ENCODE peak calls at places on chromosome 12, in seven cellular contexts. U is left ventricle myocardium inferior, F is lower leg skin, D is GM20000, I is tibial artery, K is omental fat pad, R is neural crest cell. N is an unnamed sample.
A peak's percentile ranks its signal among the peaks of the same experiment; 100 is the strongest.

GRCh38 chr12:99822273-99822672 is 162.5 kb downstream of the ANKS1B start:
- DNase-seq in U (no peak), F (no peak), D (no peak), I (no peak), K (no peak), R (no peak), N (no peak)

GRCh38 chr12:123902821-123903220 is 69.8 kb downstream of the CCDC92 start:
- DNase-seq in U (no peak), F (no peak), D (no peak), I (no peak), K (no peak), R (no peak), N (no peak)

GRCh38 chr12:1457901-1458300 is 136.5 kb downstream of the FBXL14 start:
- DNase-seq in U (no peak), F (no peak), D (no peak), I (peak; percentile 86), K (no peak), R (no peak), N (no peak)

GRCh38 chr12:124233041-124233836 is 61.7 kb upstream of the RFLNA start:
- DNase-seq in U (no peak), F (no peak), D (no peak), I (no peak), K (no peak), R (no peak), N (no peak)

GRCh38 chr12:92753976-92754885 is 51.4 kb downstream of the PLEKHG7 start:
- DNase-seq in U (no peak), F (no peak), D (no peak), I (no peak), K (no peak), R (no peak), N (no peak)

GRCh38 chr12:12018454-12018853 is 52.3 kb upstream of the BCL2L14 start:
- DNase-seq in U (no peak), F (no peak), D (no peak), I (no peak), K (no peak), R (no peak), N (peak; percentile 60)

GRCh38 chr12:52243264-52243773 is 10.3 kb downstream of the KRT7 start:
- DNase-seq in U (no peak), F (peak; percentile 84), D (peak; percentile 15), I (peak; percentile 51), K (no peak), R (no peak), N (no peak)

GRCh38 chr12:102917026-102917787 is at the start of gene PAH:
- DNase-seq in U (no peak), F (peak; percentile 82), D (peak; percentile 22), I (no peak), K (no peak), R (no peak), N (no peak)

GRCh38 chr12:52217223-52217622 is 15.8 kb upstream of the KRT7 start:
- DNase-seq in U (peak; percentile 65), F (peak; percentile 94), D (no peak), I (peak; percentile 75), K (no peak), R (no peak), N (no peak)

GRCh38 chr12:12804011-12804410 is 9.1 kb upstream of the DDX47 start:
- DNase-seq in U (no peak), F (no peak), D (no peak), I (no peak), K (no peak), R (no peak), N (no peak)

GRCh38 chr12:6777386-6777785 is 5.1 kb downstream of the LAG3 start:
- DNase-seq in U (no peak), F (no peak), D (no peak), I (no peak), K (no peak), R (no peak), N (no peak)

GRCh38 chr12:124862768-124863408 is 776 bp downstream of the SCARB1 start:
- DNase-seq in U (no peak), F (no peak), D (peak; percentile 63), I (no peak), K (no peak), R (no peak), N (no peak)

GRCh38 chr12:30026621-30027234 is 243.0 kb upstream of the TMTC1 start:
- DNase-seq in U (no peak), F (no peak), D (no peak), I (no peak), K (no peak), R (no peak), N (no peak)

GRCh38 chr12:92167075-92167474 is 21.4 kb upstream of the BTG1 start:
- DNase-seq in U (no peak), F (no peak), D (no peak), I (no peak), K (no peak), R (no peak), N (no peak)

GRCh38 chr12:67068773-67069450 is 200.2 kb upstream of the CAND1 start:
- DNase-seq in U (no peak), F (peak; percentile 85), D (peak; percentile 59), I (no peak), K (no peak), R (peak; percentile 48), N (no peak)

GRCh38 chr12:1500095-1500801 is 94.1 kb downstream of the FBXL14 start:
- DNase-seq in U (peak; percentile 68), F (peak; percentile 82), D (no peak), I (no peak), K (no peak), R (no peak), N (no peak)

GRCh38 chr12:47753021-47754001 is 5.4 kb downstream of the RAPGEF3 start:
- DNase-seq in U (peak; percentile 88), F (peak; percentile 95), D (no peak), I (peak; percentile 97), K (no peak), R (no peak), N (no peak)

GRCh38 chr12:102331419-102331818 is 133.8 kb upstream of the PMCH start:
- DNase-seq in U (no peak), F (no peak), D (no peak), I (no peak), K (no peak), R (no peak), N (no peak)

GRCh38 chr12:90899456-90900182 is 55.4 kb downstream of the CCER1 start:
- DNase-seq in U (no peak), F (no peak), D (no peak), I (no peak), K (no peak), R (no peak), N (no peak)

GRCh38 chr12:2286461-2287131 is 233.8 kb downstream of the CACNA1C start:
- DNase-seq in U (no peak), F (peak; percentile 82), D (no peak), I (peak; percentile 67), K (no peak), R (no peak), N (no peak)

GRCh38 chr12:78951746-78952532 is 87.4 kb downstream of the SYT1 start:
- DNase-seq in U (no peak), F (no peak), D (no peak), I (no peak), K (no peak), R (no peak), N (no peak)

GRCh38 chr12:18818584-18818983 is 80.7 kb downstream of the CAPZA3 start:
- DNase-seq in U (no peak), F (no peak), D (no peak), I (no peak), K (no peak), R (no peak), N (no peak)

GRCh38 chr12:93526786-93527428 is 45.6 kb upstream of the SOCS2 start:
- DNase-seq in U (no peak), F (no peak), D (no peak), I (no peak), K (no peak), R (no peak), N (no peak)

GRCh38 chr12:125055591-125055990 is 9.6 kb upstream of the AACS start:
- DNase-seq in U (no peak), F (no peak), D (no peak), I (no peak), K (no peak), R (no peak), N (no peak)

GRCh38 chr12:78866518-78866917 is 1.9 kb downstream of the SYT1 start:
- DNase-seq in U (no peak), F (no peak), D (no peak), I (no peak), K (no peak), R (no peak), N (no peak)

GRCh38 chr12:120072472-120072871 is 44.1 kb downstream of the RAB35 start:
- DNase-seq in U (no peak), F (peak; percentile 79), D (no peak), I (no peak), K (no peak), R (no peak), N (no peak)

GRCh38 chr12:120077260-120077659 is 39.3 kb downstream of the RAB35 start:
- DNase-seq in U (no peak), F (peak; percentile 15), D (no peak), I (no peak), K (no peak), R (no peak), N (no peak)

GRCh38 chr12:120076651-120077050 is 39.9 kb downstream of the RAB35 start:
- DNase-seq in U (no peak), F (peak; percentile 74), D (no peak), I (no peak), K (no peak), R (no peak), N (no peak)

GRCh38 chr12:120071493-120072020 is 45.0 kb downstream of the RAB35 start:
- DNase-seq in U (no peak), F (peak; percentile 68), D (no peak), I (no peak), K (no peak), R (no peak), N (no peak)

GRCh38 chr12:120075034-120075616 is 41.4 kb downstream of the RAB35 start:
- DNase-seq in U (no peak), F (peak; percentile 40), D (no peak), I (no peak), K (no peak), R (no peak), N (no peak)
- TF ChIP-seq CTCF in U (no peak), F (no peak), D (no peak), I (no peak), K (no peak), R (no peak), N (no peak)

GRCh38 chr12:122505419-122506051 is 4.8 kb upstream of the ZCCHC8 start:
- DNase-seq in U (no peak), F (no peak), D (no peak), I (no peak), K (no peak), R (no peak), N (no peak)
- TF ChIP-seq CTCF in U (no peak), F (no peak), D (no peak), I (no peak), K (no peak), R (no peak), N (no peak)

DNA sequence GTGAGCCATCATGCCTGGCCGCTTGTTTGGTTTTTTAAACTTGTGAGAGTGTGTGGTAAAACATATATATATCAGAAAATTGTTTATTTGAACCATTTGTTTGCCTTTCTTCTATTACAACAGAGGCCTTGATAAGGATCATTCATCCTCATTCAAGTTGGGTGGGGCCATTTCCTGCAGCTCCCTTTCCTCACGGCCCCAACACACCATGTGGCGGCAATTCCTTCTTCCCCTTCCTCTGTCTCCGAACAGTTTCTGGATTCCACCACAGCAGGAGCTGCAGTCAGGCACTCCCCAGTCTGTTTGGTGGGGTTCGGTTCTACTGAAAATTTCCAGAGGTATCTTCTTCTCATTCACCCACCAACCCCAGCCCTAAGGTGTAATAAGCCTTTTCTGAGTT is 42.0 kb upstream of the RASSF3 start:
- DNase-seq in U (no peak), F (no peak), D (no peak), I (no peak), K (no peak), R (no peak), N (no peak)
- TF ChIP-seq CTCF in U (no peak), F (no peak), D (no peak), I (no peak), K (no peak), R (no peak), N (no peak)

GRCh38 chr12:95590775-95591174 is 39.5 kb upstream of the USP44 start:
- DNase-seq in U (no peak), F (no peak), D (no peak), I (no peak), K (no peak), R (no peak), N (no peak)
- TF ChIP-seq CTCF in U (no peak), F (no peak), D (no peak), I (no peak), K (no peak), R (no peak), N (no peak)